ENCODE peak calls at places on chromosomes 11 and 22, in four cellular contexts. B, U, E and Y are unnamed samples.

GRCh38 chr11:108286956-108287355 is 64.1 kb downstream of the ATM start:
- DNase-seq in B (no peak), U (no peak), E (no peak), Y (no peak)

GRCh38 chr11:64131657-64132387 is 34.1 kb downstream of the MACROD1 start:
- DNase-seq in U (no peak), E (no peak), B (no peak), Y (no peak)

GRCh38 chr11:122344281-122344680 is 228.3 kb upstream of the BLID start:
- DNase-seq in U (no peak), E (no peak), B (peak; percentile 10), Y (no peak)

GRCh38 chr11:64233913-64234839 is at the start of gene VEGFB:
- DNase-seq in B (peak; percentile 92), U (no peak), E (peak; percentile 86), Y (peak; percentile 61)

GRCh38 chr11:76550781-76551180 is 106.0 kb downstream of the EMSY start:
- DNase-seq in U (no peak), E (no peak), B (no peak), Y (no peak)

GRCh38 chr11:94131363-94132115 is 2.9 kb downstream of the PANX1 start:
- DNase-seq in B (peak; percentile 44), E (no peak), U (no peak), Y (no peak)

GRCh38 chr11:43581370-43582023 is 99.0 kb upstream of the HSD17B12 start:
- DNase-seq in B (peak; percentile 28), E (no peak), U (no peak), Y (no peak)

GRCh38 chr11:59368238-59369022 is 9.7 kb downstream of the OR5AN1 start:
- DNase-seq in E (no peak), B (no peak), U (no peak), Y (no peak)

DNA sequence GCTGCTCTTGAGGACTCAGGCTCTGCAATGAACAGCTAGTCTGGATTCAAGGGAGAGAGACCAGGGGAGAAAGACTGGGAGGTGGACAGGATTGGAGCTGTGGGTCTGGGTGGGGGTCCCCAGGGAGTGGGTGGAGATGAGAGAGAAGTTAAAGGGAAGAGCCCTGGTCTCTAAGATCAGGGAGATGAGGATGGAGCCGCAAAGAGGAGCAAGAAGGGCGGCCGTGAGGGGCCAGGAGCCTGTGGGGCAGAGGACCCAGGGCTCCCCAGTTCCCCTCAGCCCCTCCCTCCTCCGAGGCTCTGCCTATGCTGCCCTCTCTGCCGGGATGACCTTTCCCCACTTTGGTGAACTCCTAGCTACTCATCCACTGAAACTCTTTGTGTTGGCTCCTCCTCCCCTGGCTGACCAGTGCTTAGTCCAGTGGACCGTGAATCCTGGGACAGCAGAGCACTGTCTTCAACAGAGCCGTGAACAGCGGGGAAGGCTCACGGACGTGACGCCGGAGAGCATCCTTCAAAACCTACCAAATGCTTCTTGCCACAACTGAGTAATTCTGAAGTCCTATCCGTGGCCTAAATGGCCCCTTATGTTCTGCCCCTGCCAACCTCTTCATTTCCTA is 16.4 kb upstream of the RFPL3 start:
- DNase-seq in E (no peak), U (no peak), B (no peak), Y (no peak)
- TF ChIP-seq USF1 in E (no peak), U (no peak), B (no peak), Y (no peak)

DNA sequence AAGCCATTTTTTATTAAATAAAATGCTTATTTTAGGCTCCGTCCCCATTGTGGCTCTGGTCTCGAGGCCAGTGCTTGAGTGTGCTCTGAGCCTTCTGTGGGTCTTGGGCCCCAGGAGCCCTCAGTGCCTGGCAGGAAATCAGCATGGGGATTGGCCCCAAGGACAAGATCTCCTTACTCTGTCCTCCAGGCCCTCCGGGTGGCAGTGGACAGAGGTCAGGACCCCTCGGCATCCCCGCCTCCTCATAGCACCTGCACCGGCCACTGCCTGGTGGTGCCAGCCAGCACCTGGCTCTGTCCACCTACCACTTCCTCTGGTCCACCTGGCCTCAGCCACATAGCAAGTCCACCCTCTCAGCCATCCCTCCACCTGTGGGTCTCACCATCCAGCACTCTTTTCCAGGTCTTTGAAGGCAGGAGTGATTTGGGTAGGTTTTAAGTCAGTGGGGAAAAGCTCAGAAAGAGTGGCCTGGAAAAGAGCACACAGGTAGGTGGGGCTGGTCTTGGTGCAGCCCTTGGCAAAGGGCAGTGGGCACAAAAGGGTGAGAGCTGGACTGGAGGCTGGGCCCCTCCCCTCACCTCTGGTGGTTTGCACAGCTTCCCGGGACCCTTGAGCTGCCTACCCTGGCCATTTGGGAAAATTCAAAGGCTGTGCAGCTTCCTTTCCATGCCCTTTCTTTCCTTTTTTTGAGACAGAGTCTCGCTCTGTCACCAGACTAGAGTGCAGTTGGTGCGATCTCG is 3.5 kb downstream of the CLDN5 start:
- DNase-seq in B (no peak), E (no peak), U (no peak), Y (no peak)
- TF ChIP-seq USF1 in B (no peak), E (no peak), U (no peak), Y (no peak)

GRCh38 chr11:12478743-12479142 is 101.4 kb downstream of the PARVA start:
- DNase-seq in B (no peak), U (no peak), E (no peak), Y (no peak)

GRCh38 chr11:12472401-12473065 is 95.2 kb downstream of the PARVA start:
- DNase-seq in E (no peak), B (no peak), U (no peak), Y (no peak)

GRCh38 chr11:12470236-12470635 is 92.9 kb downstream of the PARVA start:
- DNase-seq in B (no peak), E (no peak), U (no peak), Y (no peak)

GRCh38 chr11:12473366-12473765 is 96.0 kb downstream of the PARVA start:
- DNase-seq in E (no peak), B (no peak), U (no peak), Y (no peak)

GRCh38 chr11:12474871-12475270 is 97.5 kb downstream of the PARVA start:
- DNase-seq in E (no peak), B (no peak), U (no peak), Y (no peak)
- TF ChIP-seq USF1 in E (no peak), B (no peak), U (no peak), Y (no peak)

GRCh38 chr22:37782340-37783168 is 25.2 kb upstream of the GCAT start:
- DNase-seq in E (peak; percentile 53), U (no peak), B (no peak), Y (no peak)
- TF ChIP-seq USF1 in E (no peak), U (no peak), B (no peak), Y (no peak)

DNA sequence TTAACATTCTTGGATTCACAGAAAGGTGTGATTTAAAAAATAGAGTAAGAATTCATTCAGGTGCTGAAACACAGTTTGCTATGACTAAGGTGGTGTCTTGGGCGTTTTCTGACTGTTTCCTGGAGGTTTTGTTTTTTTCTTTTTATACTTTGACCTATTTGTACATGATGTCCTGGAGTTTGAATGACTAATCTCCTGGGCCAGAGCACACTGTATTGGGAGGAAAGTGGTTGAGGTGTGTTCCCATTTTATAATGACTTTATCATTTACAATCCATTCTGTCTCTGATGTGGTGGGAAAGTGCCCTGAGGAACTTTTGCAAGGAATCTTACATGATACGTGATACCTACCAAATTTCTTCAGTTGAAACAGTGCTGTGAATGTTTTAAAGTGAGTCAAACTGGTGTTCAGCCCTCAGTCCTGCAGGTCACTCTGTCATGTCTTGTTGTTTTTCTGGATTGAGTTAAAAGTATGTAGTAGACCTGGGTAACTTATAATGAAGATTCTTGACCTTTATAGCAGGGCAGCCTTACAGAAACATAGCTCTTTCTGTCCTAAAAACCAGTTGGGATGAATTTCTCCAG is 80.8 kb downstream of the TNRC6B start:
- DNase-seq in B (no peak), U (no peak), E (no peak), Y (no peak)
- TF ChIP-seq USF1 in B (no peak), U (no peak), E (no peak), Y (no peak)

DNA sequence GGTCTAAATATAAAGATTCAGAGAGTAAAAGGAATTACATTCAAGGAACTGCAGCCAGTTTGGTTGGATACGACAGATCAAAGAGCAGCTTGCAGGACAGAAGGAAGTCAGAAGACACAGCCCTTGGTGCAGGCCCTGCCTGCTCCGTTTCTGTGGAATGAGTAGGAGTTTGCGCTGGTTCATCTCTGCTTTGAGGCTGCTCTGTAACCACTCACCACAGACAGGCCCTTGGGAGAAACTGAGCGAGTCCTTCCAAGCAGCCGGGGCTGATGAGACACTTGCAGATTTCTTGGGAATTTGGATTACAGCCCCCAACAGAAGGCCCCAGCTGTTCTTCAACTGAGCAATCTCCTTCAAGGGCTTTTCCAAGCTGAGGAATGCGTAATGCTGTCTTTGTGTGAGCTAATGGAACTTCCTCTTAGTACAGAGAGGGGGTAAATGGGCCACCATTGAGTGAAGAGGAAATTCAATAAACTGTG is 16.4 kb downstream of the IL10RA start:
- DNase-seq in B (no peak), E (peak; percentile 57), U (no peak), Y (no peak)
- TF ChIP-seq USF1 in B (no peak), E (no peak), U (no peak), Y (no peak)

GRCh38 chr11:126647735-126648134 is 292.2 kb downstream of the ST3GAL4 start:
- DNase-seq in U (no peak), E (no peak), B (no peak), Y (no peak)
- TF ChIP-seq USF1 in U (no peak), E (no peak), B (no peak), Y (no peak)

DNA sequence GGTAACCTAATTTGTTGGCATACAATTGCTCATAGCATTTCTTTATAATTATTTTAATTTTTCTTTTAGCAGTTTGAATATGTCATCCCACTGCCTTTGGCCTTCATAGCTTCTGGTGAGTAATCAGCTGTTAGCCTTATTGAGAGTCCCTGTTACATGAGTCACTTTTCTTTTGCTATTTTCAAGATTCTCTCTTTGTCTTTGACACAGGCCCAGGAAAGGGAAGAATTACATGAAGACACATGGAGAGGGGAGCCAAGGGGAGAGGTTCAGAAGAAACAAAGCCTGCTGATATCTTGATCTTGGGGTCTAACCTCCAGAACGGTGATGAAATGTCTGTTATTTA is 418.2 kb downstream of the METTL15 start:
- DNase-seq in E (no peak), U (no peak), B (no peak), Y (no peak)
- TF ChIP-seq USF1 in E (no peak), U (no peak), B (no peak), Y (no peak)

GRCh38 chr22:50734986-50735738 is 2.8 kb upstream of the ACR start:
- DNase-seq in E (no peak), B (no peak), U (no peak), Y (no peak)

GRCh38 chr22:50733521-50734342 is 4.3 kb upstream of the ACR start:
- DNase-seq in U (no peak), B (peak; percentile 84), E (no peak), Y (peak; percentile 9)

GRCh38 chr22:50737728-50738648 is at the start of gene ACR:
- DNase-seq in U (no peak), B (no peak), E (no peak), Y (peak; percentile 6)

GRCh38 chr22:50734343-50734771 is 3.6 kb upstream of the ACR start:
- DNase-seq in B (no peak), U (no peak), E (no peak), Y (peak; percentile 5)

GRCh38 chr22:50735739-50736030 is 2.3 kb upstream of the ACR start:
- DNase-seq in U (no peak), B (no peak), E (no peak), Y (no peak)
- TF ChIP-seq USF1 in U (no peak), B (no peak), E (no peak), Y (no peak)

DNA sequence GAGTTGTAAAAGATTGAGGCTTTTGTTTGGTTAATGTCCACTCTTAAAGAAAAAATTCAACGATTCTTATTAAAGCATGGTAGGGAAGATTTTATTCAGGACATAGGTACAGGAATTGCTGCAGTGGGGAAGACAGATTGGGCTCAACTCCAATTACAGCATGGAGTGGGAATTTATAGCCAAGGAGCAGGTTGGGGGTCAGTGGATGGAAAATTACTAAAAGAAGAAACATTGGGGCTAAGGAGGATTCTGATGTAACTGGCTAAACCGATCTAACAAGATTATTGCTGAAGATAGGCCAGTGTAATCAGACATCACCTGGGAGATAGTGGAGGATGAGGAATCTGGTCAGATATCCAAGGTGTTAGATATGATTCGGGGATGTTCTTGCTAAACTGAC is 97.4 kb downstream of the FAR1 start:
- DNase-seq in E (no peak), B (no peak), U (no peak), Y (no peak)
- TF ChIP-seq USF1 in E (no peak), B (no peak), U (no peak), Y (no peak)